ENCODE peak calls at places on chromosomes 13 and 19, in ten cellular contexts. One of them, this sample, is unnamed.

GRCh38 chr19:876089-876488 is 16.6 kb downstream of the CFD start:
- DNase-seq in body of pancreas: no peak
- DNase-seq in substantia nigra: no peak
- DNase-seq in PC-9: no peak
- DNase-seq in mammary epithelial cell: no peak
- DNase-seq in fibroblast of lung: no peak
- DNase-seq in uterus: no peak
- DNase-seq in CD4-positive, alpha-beta T cell: no peak
- DNase-seq in CD8-positive, alpha-beta memory T cell: no peak
- DNase-seq in psoas muscle: no peak
- DNase-seq in this sample: no peak

GRCh38 chr13:62185631-62186256 is 770.1 kb upstream of the PCDH20 start:
- DNase-seq in body of pancreas: no peak
- DNase-seq in substantia nigra: no peak
- DNase-seq in PC-9: no peak
- DNase-seq in mammary epithelial cell: no peak
- DNase-seq in fibroblast of lung: no peak
- DNase-seq in uterus: no peak
- DNase-seq in CD4-positive, alpha-beta T cell: no peak
- DNase-seq in CD8-positive, alpha-beta memory T cell: no peak
- DNase-seq in psoas muscle: no peak
- DNase-seq in this sample: no peak

GRCh38 chr13:90984737-90985136 is 362.8 kb upstream of the MIR17HG start:
- DNase-seq in body of pancreas: no peak
- DNase-seq in substantia nigra: no peak
- DNase-seq in PC-9: no peak
- DNase-seq in mammary epithelial cell: no peak
- DNase-seq in fibroblast of lung: no peak
- DNase-seq in uterus: no peak
- DNase-seq in CD4-positive, alpha-beta T cell: no peak
- DNase-seq in CD8-positive, alpha-beta memory T cell: no peak
- DNase-seq in psoas muscle: no peak
- DNase-seq in this sample: no peak

GRCh38 chr13:108363651-108364050 is 94.1 kb downstream of the TNFSF13B start:
- DNase-seq in body of pancreas: no peak
- DNase-seq in substantia nigra: no peak
- DNase-seq in PC-9: no peak
- DNase-seq in mammary epithelial cell: no peak
- DNase-seq in fibroblast of lung: no peak
- DNase-seq in uterus: no peak
- DNase-seq in CD4-positive, alpha-beta T cell: no peak
- DNase-seq in CD8-positive, alpha-beta memory T cell: no peak
- DNase-seq in psoas muscle: no peak
- DNase-seq in this sample: no peak

GRCh38 chr13:36819811-36820140 is 754 bp downstream of the RFXAP start:
- DNase-seq in body of pancreas: no peak
- DNase-seq in substantia nigra: no peak
- DNase-seq in PC-9: peak; percentile 14
- DNase-seq in mammary epithelial cell: peak; percentile 20
- DNase-seq in fibroblast of lung: peak; percentile 48
- DNase-seq in uterus: no peak
- DNase-seq in CD4-positive, alpha-beta T cell: no peak
- DNase-seq in CD8-positive, alpha-beta memory T cell: no peak
- DNase-seq in psoas muscle: no peak
- DNase-seq in this sample: no peak

GRCh38 chr13:51681037-51681678 is 96.9 kb downstream of the WDFY2 start:
- DNase-seq in body of pancreas: no peak
- DNase-seq in substantia nigra: no peak
- DNase-seq in PC-9: no peak
- DNase-seq in mammary epithelial cell: peak; percentile 83
- DNase-seq in fibroblast of lung: peak; percentile 89
- DNase-seq in uterus: no peak
- DNase-seq in CD4-positive, alpha-beta T cell: no peak
- DNase-seq in CD8-positive, alpha-beta memory T cell: no peak
- DNase-seq in psoas muscle: no peak
- DNase-seq in this sample: no peak

GRCh38 chr13:78183737-78184136 is 265.1 kb upstream of the EDNRB start:
- DNase-seq in body of pancreas: no peak
- DNase-seq in substantia nigra: no peak
- DNase-seq in PC-9: no peak
- DNase-seq in mammary epithelial cell: no peak
- DNase-seq in fibroblast of lung: no peak
- DNase-seq in uterus: no peak
- DNase-seq in CD4-positive, alpha-beta T cell: no peak
- DNase-seq in CD8-positive, alpha-beta memory T cell: no peak
- DNase-seq in psoas muscle: no peak
- DNase-seq in this sample: no peak

GRCh38 chr19:7312816-7313215 is 18.6 kb upstream of the INSR start:
- DNase-seq in body of pancreas: no peak
- DNase-seq in substantia nigra: no peak
- DNase-seq in PC-9: no peak
- DNase-seq in mammary epithelial cell: no peak
- DNase-seq in fibroblast of lung: no peak
- DNase-seq in uterus: no peak
- DNase-seq in CD4-positive, alpha-beta T cell: no peak
- DNase-seq in CD8-positive, alpha-beta memory T cell: no peak
- DNase-seq in psoas muscle: no peak
- DNase-seq in this sample: no peak

GRCh38 chr13:47908200-47908902 is 92.7 kb downstream of the SUCLA2 start:
- DNase-seq in body of pancreas: no peak
- DNase-seq in substantia nigra: no peak
- DNase-seq in PC-9: peak; percentile 23
- DNase-seq in mammary epithelial cell: peak; percentile 84
- DNase-seq in fibroblast of lung: peak; percentile 82
- DNase-seq in uterus: no peak
- DNase-seq in CD4-positive, alpha-beta T cell: no peak
- DNase-seq in CD8-positive, alpha-beta memory T cell: no peak
- DNase-seq in psoas muscle: no peak
- DNase-seq in this sample: no peak

GRCh38 chr13:44132710-44133109 is 240.9 kb upstream of the SERP2 start:
- DNase-seq in body of pancreas: peak; percentile 79
- DNase-seq in substantia nigra: no peak
- DNase-seq in PC-9: peak; percentile 30
- DNase-seq in mammary epithelial cell: peak; percentile 64
- DNase-seq in fibroblast of lung: peak; percentile 80
- DNase-seq in uterus: peak; percentile 37
- DNase-seq in CD4-positive, alpha-beta T cell: no peak
- DNase-seq in CD8-positive, alpha-beta memory T cell: no peak
- DNase-seq in psoas muscle: peak; percentile 75
- DNase-seq in this sample: peak; percentile 8
- H3K27ac ChIP-seq in body of pancreas: peak overlapping the region; percentile 48
- H3K27ac ChIP-seq in substantia nigra: no peak overlapping the region
- H3K27ac ChIP-seq in PC-9: no peak overlapping the region
- H3K27ac ChIP-seq in mammary epithelial cell: peak overlapping the region; percentile 25
- H3K27ac ChIP-seq in fibroblast of lung: peak overlapping the region; percentile 9
- H3K27ac ChIP-seq in uterus: no peak overlapping the region
- H3K27ac ChIP-seq in CD4-positive, alpha-beta T cell: no peak overlapping the region
- H3K27ac ChIP-seq in CD8-positive, alpha-beta memory T cell: no peak overlapping the region
- H3K27ac ChIP-seq in psoas muscle: peak overlapping the region; percentile 71
- H3K27ac ChIP-seq in this sample: no peak overlapping the region

DNA sequence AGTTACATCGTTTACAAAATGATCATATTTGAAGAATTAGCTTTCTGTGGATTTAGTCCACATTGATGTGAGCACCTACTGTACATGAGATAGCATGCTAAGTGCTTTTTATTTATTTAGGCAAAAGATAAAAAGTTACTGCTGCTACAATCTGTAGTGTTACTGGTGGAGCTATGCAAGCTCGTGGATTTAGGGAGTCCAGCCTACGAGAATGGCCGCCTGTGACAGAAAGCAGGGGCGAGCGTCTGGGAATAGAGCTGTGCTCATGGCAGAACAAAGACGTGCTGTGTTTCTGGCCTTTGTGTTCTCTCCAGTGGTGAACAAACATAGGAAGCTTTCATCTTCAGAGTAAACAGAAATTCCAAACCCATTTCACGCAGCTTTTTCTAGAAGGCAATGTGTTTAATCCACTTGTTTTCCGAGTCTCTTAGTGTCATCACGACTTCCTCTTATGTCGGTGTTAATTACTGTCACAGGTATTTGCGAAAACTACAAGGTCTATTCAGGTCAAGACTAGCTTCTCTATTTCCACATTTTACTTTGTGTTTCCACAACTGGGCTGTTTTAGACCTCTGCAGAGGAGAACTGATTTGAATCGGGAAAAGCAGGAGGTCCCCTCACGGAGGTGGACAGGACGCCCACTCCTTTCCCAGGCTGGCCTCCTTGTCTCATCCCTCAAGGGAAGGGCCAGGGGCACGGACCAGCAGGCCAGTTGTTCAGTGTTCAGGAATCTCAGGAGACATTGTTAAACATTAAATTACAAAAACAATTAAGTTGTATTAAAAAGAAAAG is 67.3 kb downstream of the ATP11A start:
- DNase-seq in body of pancreas: no peak
- DNase-seq in substantia nigra: peak; percentile 59
- DNase-seq in PC-9: no peak
- DNase-seq in mammary epithelial cell: no peak
- DNase-seq in fibroblast of lung: no peak
- DNase-seq in uterus: no peak
- DNase-seq in CD4-positive, alpha-beta T cell: no peak
- DNase-seq in CD8-positive, alpha-beta memory T cell: no peak
- DNase-seq in psoas muscle: no peak
- DNase-seq in this sample: no peak
- H3K27ac ChIP-seq in body of pancreas: peak overlapping the region; percentile 16
- H3K27ac ChIP-seq in substantia nigra: peak overlapping the region; percentile 99
- H3K27ac ChIP-seq in PC-9: no peak overlapping the region
- H3K27ac ChIP-seq in mammary epithelial cell: no peak overlapping the region
- H3K27ac ChIP-seq in fibroblast of lung: no peak overlapping the region
- H3K27ac ChIP-seq in uterus: no peak overlapping the region
- H3K27ac ChIP-seq in CD4-positive, alpha-beta T cell: no peak overlapping the region
- H3K27ac ChIP-seq in CD8-positive, alpha-beta memory T cell: no peak overlapping the region
- H3K27ac ChIP-seq in psoas muscle: no peak overlapping the region
- H3K27ac ChIP-seq in this sample: no peak overlapping the region

GRCh38 chr13:30751183-30751933 is 16.0 kb downstream of the ALOX5AP start:
- DNase-seq in body of pancreas: peak; percentile 15
- DNase-seq in substantia nigra: no peak
- DNase-seq in PC-9: no peak
- DNase-seq in mammary epithelial cell: no peak
- DNase-seq in fibroblast of lung: no peak
- DNase-seq in uterus: no peak
- DNase-seq in CD4-positive, alpha-beta T cell: no peak
- DNase-seq in CD8-positive, alpha-beta memory T cell: no peak
- DNase-seq in psoas muscle: no peak
- DNase-seq in this sample: no peak

GRCh38 chr13:30755678-30756077 is 20.3 kb downstream of the ALOX5AP start:
- DNase-seq in body of pancreas: no peak
- DNase-seq in substantia nigra: no peak
- DNase-seq in PC-9: no peak
- DNase-seq in mammary epithelial cell: no peak
- DNase-seq in fibroblast of lung: no peak
- DNase-seq in uterus: no peak
- DNase-seq in CD4-positive, alpha-beta T cell: no peak
- DNase-seq in CD8-positive, alpha-beta memory T cell: no peak
- DNase-seq in psoas muscle: no peak
- DNase-seq in this sample: no peak

GRCh38 chr13:30750036-30750435 is 14.7 kb downstream of the ALOX5AP start:
- DNase-seq in body of pancreas: no peak
- DNase-seq in substantia nigra: no peak
- DNase-seq in PC-9: no peak
- DNase-seq in mammary epithelial cell: no peak
- DNase-seq in fibroblast of lung: no peak
- DNase-seq in uterus: no peak
- DNase-seq in CD4-positive, alpha-beta T cell: no peak
- DNase-seq in CD8-positive, alpha-beta memory T cell: no peak
- DNase-seq in psoas muscle: no peak
- DNase-seq in this sample: no peak

GRCh38 chr13:30752991-30753616 is 17.8 kb downstream of the ALOX5AP start:
- DNase-seq in body of pancreas: no peak
- DNase-seq in substantia nigra: no peak
- DNase-seq in PC-9: no peak
- DNase-seq in mammary epithelial cell: no peak
- DNase-seq in fibroblast of lung: no peak
- DNase-seq in uterus: no peak
- DNase-seq in CD4-positive, alpha-beta T cell: no peak
- DNase-seq in CD8-positive, alpha-beta memory T cell: no peak
- DNase-seq in psoas muscle: no peak
- DNase-seq in this sample: no peak

DNA sequence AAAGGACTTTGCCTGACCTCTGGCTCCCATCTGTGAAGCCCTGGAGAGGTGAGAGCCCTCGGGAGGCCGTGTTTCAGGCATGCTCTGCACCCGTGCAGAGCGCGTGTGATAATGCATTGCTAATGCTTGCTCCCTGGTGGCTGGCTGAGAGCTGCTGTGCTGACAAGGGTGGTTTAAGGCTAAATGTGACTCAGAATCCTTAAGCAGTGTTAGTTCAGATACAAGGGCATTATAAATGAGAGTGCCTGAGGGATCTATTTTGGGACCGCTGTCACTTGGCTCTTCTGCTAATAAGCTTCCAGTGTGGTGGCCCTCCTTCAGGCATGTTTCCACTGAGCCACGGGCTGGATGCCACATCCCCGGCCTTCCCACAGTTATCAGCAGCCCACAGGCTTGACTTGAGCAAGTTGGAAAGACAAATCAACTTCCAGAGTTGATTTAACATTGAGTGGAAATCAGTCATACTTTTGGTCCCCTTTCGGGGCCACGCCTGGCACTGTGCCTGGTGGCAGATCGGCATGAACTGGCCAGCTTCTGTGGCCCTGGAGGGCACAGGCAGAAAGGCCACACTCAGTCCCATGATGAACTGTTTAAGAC is 17.0 kb downstream of the ALOX5AP start:
- DNase-seq in body of pancreas: peak; percentile 33
- DNase-seq in substantia nigra: no peak
- DNase-seq in PC-9: no peak
- DNase-seq in mammary epithelial cell: no peak
- DNase-seq in fibroblast of lung: peak; percentile 81
- DNase-seq in uterus: no peak
- DNase-seq in CD4-positive, alpha-beta T cell: no peak
- DNase-seq in CD8-positive, alpha-beta memory T cell: no peak
- DNase-seq in psoas muscle: peak; percentile 52
- DNase-seq in this sample: no peak
- H3K27ac ChIP-seq in body of pancreas: peak overlapping the region; percentile 4
- H3K27ac ChIP-seq in substantia nigra: no peak overlapping the region
- H3K27ac ChIP-seq in PC-9: no peak overlapping the region
- H3K27ac ChIP-seq in mammary epithelial cell: no peak overlapping the region
- H3K27ac ChIP-seq in fibroblast of lung: no peak overlapping the region
- H3K27ac ChIP-seq in uterus: no peak overlapping the region
- H3K27ac ChIP-seq in CD4-positive, alpha-beta T cell: no peak overlapping the region
- H3K27ac ChIP-seq in CD8-positive, alpha-beta memory T cell: no peak overlapping the region
- H3K27ac ChIP-seq in psoas muscle: peak overlapping the region; percentile 79
- H3K27ac ChIP-seq in this sample: no peak overlapping the region

GRCh38 chr19:54434862-54435174 is 14.2 kb upstream of the LENG8 start:
- DNase-seq in body of pancreas: no peak
- DNase-seq in substantia nigra: no peak
- DNase-seq in PC-9: no peak
- DNase-seq in mammary epithelial cell: no peak
- DNase-seq in fibroblast of lung: no peak
- DNase-seq in uterus: no peak
- DNase-seq in CD4-positive, alpha-beta T cell: no peak
- DNase-seq in CD8-positive, alpha-beta memory T cell: no peak
- DNase-seq in psoas muscle: no peak
- DNase-seq in this sample: no peak
- H3K27ac ChIP-seq in body of pancreas: peak overlapping the region; percentile 39
- H3K27ac ChIP-seq in substantia nigra: peak overlapping the region; percentile 86
- H3K27ac ChIP-seq in PC-9: no peak overlapping the region
- H3K27ac ChIP-seq in mammary epithelial cell: no peak overlapping the region
- H3K27ac ChIP-seq in fibroblast of lung: no peak overlapping the region
- H3K27ac ChIP-seq in uterus: no peak overlapping the region
- H3K27ac ChIP-seq in CD4-positive, alpha-beta T cell: no peak overlapping the region
- H3K27ac ChIP-seq in CD8-positive, alpha-beta memory T cell: no peak overlapping the region
- H3K27ac ChIP-seq in psoas muscle: no peak overlapping the region
- H3K27ac ChIP-seq in this sample: no peak overlapping the region